ENCODE peak calls at places on chromosomes 6 and 20, in ten cellular contexts. One of them, this sample, is unnamed.

GRCh38 chr6:28136585-28137457 is 4.9 kb upstream of the ZKSCAN8 start:
- DNase-seq in HL-60: peak
- DNase-seq in stomach: peak
- DNase-seq in prostate gland: peak
- DNase-seq in transverse colon: peak
- DNase-seq in H1: peak
- DNase-seq in GM12891: no peak
- DNase-seq in upper lobe of left lung: peak
- DNase-seq in GM12878: peak
- DNase-seq in sigmoid colon: peak
- DNase-seq in this sample: peak

GRCh38 chr20:41567615-41568014 is 50.6 kb downstream of the CHD6 start:
- DNase-seq in HL-60: no peak
- DNase-seq in stomach: no peak
- DNase-seq in prostate gland: no peak
- DNase-seq in transverse colon: no peak
- DNase-seq in H1: no peak
- DNase-seq in GM12891: no peak
- DNase-seq in upper lobe of left lung: no peak
- DNase-seq in GM12878: no peak
- DNase-seq in sigmoid colon: no peak
- DNase-seq in this sample: no peak

GRCh38 chr6:34284563-34285545 is 36.0 kb upstream of the SMIM29 start:
- DNase-seq in HL-60: peak
- DNase-seq in stomach: peak
- DNase-seq in prostate gland: no peak
- DNase-seq in transverse colon: peak
- DNase-seq in H1: no peak
- DNase-seq in GM12891: no peak
- DNase-seq in upper lobe of left lung: no peak
- DNase-seq in GM12878: no peak
- DNase-seq in sigmoid colon: peak
- DNase-seq in this sample: no peak

GRCh38 chr6:166488081-166488685 is 98.3 kb downstream of the RAMACL start:
- DNase-seq in HL-60: peak
- DNase-seq in stomach: peak
- DNase-seq in prostate gland: no peak
- DNase-seq in transverse colon: peak
- DNase-seq in H1: no peak
- DNase-seq in GM12891: peak
- DNase-seq in upper lobe of left lung: no peak
- DNase-seq in GM12878: peak
- DNase-seq in sigmoid colon: peak
- DNase-seq in this sample: peak

GRCh38 chr20:13397300-13397724 is 176.2 kb downstream of the ISM1 start:
- DNase-seq in HL-60: no peak
- DNase-seq in stomach: no peak
- DNase-seq in prostate gland: no peak
- DNase-seq in transverse colon: no peak
- DNase-seq in H1: no peak
- DNase-seq in GM12891: no peak
- DNase-seq in upper lobe of left lung: no peak
- DNase-seq in GM12878: no peak
- DNase-seq in sigmoid colon: no peak
- DNase-seq in this sample: no peak

GRCh38 chr6:125197795-125198269 is 44.3 kb downstream of the TPD52L1 start:
- DNase-seq in HL-60: no peak
- DNase-seq in stomach: peak
- DNase-seq in prostate gland: peak
- DNase-seq in transverse colon: peak
- DNase-seq in H1: no peak
- DNase-seq in GM12891: no peak
- DNase-seq in upper lobe of left lung: no peak
- DNase-seq in GM12878: no peak
- DNase-seq in sigmoid colon: peak
- DNase-seq in this sample: no peak

GRCh38 chr6:56862415-56863175 is 92.3 kb upstream of the BEND6 start:
- DNase-seq in HL-60: no peak
- DNase-seq in stomach: no peak
- DNase-seq in prostate gland: no peak
- DNase-seq in transverse colon: no peak
- DNase-seq in H1: no peak
- DNase-seq in GM12891: no peak
- DNase-seq in upper lobe of left lung: no peak
- DNase-seq in GM12878: no peak
- DNase-seq in sigmoid colon: no peak
- DNase-seq in this sample: no peak

GRCh38 chr6:31528307-31528777 is 420 bp upstream of the MCCD1 start:
- DNase-seq in HL-60: no peak
- DNase-seq in stomach: no peak
- DNase-seq in prostate gland: no peak
- DNase-seq in transverse colon: no peak
- DNase-seq in H1: no peak
- DNase-seq in GM12891: no peak
- DNase-seq in upper lobe of left lung: no peak
- DNase-seq in GM12878: no peak
- DNase-seq in sigmoid colon: no peak
- DNase-seq in this sample: no peak

GRCh38 chr6:56842602-56843475 is 112.1 kb upstream of the BEND6 start:
- DNase-seq in HL-60: peak
- DNase-seq in stomach: no peak
- DNase-seq in prostate gland: no peak
- DNase-seq in transverse colon: peak
- DNase-seq in H1: no peak
- DNase-seq in GM12891: peak
- DNase-seq in upper lobe of left lung: no peak
- DNase-seq in GM12878: no peak
- DNase-seq in sigmoid colon: peak
- DNase-seq in this sample: peak

GRCh38 chr6:169779896-169780295 is 28.5 kb downstream of the ERMARD start:
- DNase-seq in HL-60: no peak
- DNase-seq in stomach: no peak
- DNase-seq in prostate gland: no peak
- DNase-seq in transverse colon: no peak
- DNase-seq in H1: no peak
- DNase-seq in GM12891: no peak
- DNase-seq in upper lobe of left lung: no peak
- DNase-seq in GM12878: no peak
- DNase-seq in sigmoid colon: no peak
- DNase-seq in this sample: no peak

GRCh38 chr6:27176096-27176495 is 71.4 kb upstream of the PRSS16 start:
- DNase-seq in HL-60: peak
- DNase-seq in stomach: no peak
- DNase-seq in prostate gland: no peak
- DNase-seq in transverse colon: no peak
- DNase-seq in H1: no peak
- DNase-seq in GM12891: no peak
- DNase-seq in upper lobe of left lung: no peak
- DNase-seq in GM12878: no peak
- DNase-seq in sigmoid colon: no peak
- DNase-seq in this sample: no peak

GRCh38 chr6:170480045-170480714 is 72.9 kb downstream of the PSMB1 start:
- DNase-seq in HL-60: no peak
- DNase-seq in stomach: peak
- DNase-seq in prostate gland: no peak
- DNase-seq in transverse colon: no peak
- DNase-seq in H1: peak
- DNase-seq in GM12891: no peak
- DNase-seq in upper lobe of left lung: no peak
- DNase-seq in GM12878: no peak
- DNase-seq in sigmoid colon: no peak
- DNase-seq in this sample: no peak

GRCh38 chr6:124002377-124003081 is 198.9 kb downstream of the NKAIN2 start:
- DNase-seq in HL-60: no peak
- DNase-seq in stomach: no peak
- DNase-seq in prostate gland: no peak
- DNase-seq in transverse colon: no peak
- DNase-seq in H1: no peak
- DNase-seq in GM12891: no peak
- DNase-seq in upper lobe of left lung: no peak
- DNase-seq in GM12878: no peak
- DNase-seq in sigmoid colon: no peak
- DNase-seq in this sample: no peak

GRCh38 chr20:54106162-54106561 is 35.8 kb upstream of the BCAS1 start:
- DNase-seq in HL-60: no peak
- DNase-seq in stomach: no peak
- DNase-seq in prostate gland: no peak
- DNase-seq in transverse colon: no peak
- DNase-seq in H1: no peak
- DNase-seq in GM12891: no peak
- DNase-seq in upper lobe of left lung: no peak
- DNase-seq in GM12878: no peak
- DNase-seq in sigmoid colon: no peak
- DNase-seq in this sample: no peak

GRCh38 chr20:48407710-48408109 is 420.1 kb downstream of the PREX1 start:
- DNase-seq in HL-60: no peak
- DNase-seq in stomach: no peak
- DNase-seq in prostate gland: no peak
- DNase-seq in transverse colon: no peak
- DNase-seq in H1: no peak
- DNase-seq in GM12891: no peak
- DNase-seq in upper lobe of left lung: no peak
- DNase-seq in GM12878: no peak
- DNase-seq in sigmoid colon: no peak
- DNase-seq in this sample: no peak

DNA sequence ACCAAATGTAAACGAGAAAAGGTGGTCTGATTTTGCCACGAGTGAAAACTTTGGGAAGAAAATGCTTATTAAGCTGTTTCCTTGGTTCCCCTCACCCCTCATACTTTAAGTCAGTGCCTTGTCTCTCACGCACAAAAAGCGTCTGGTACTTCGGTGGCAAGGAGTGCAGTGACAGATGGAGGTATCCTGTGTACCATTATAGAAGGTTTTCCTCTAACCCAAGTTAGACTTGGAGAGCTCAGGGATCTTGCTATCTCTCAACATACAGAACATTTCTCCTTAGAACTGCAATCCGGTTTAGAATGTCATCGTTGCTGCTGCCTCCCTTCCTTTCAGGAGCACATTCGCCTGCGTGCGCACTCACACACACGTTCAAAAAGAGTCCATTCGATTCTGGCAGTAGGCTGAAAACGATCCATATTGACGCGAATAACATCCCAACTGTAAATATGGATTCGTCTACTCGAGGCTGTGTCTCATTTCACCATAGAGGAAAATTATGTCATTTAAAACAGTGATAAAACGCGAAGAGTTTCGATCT is 1.1 kb upstream of the MARCKS start:
- DNase-seq in HL-60: peak
- DNase-seq in stomach: peak
- DNase-seq in prostate gland: peak
- DNase-seq in transverse colon: peak
- DNase-seq in H1: no peak
- DNase-seq in GM12891: no peak
- DNase-seq in upper lobe of left lung: no peak
- DNase-seq in GM12878: no peak
- DNase-seq in sigmoid colon: no peak
- DNase-seq in this sample: no peak
- TF ChIP-seq POLR2AphosphoS5 in HL-60: no peak
- TF ChIP-seq POLR2AphosphoS5 in stomach: no peak
- TF ChIP-seq POLR2AphosphoS5 in prostate gland: peak
- TF ChIP-seq POLR2AphosphoS5 in transverse colon: peak
- TF ChIP-seq POLR2AphosphoS5 in H1: no peak
- TF ChIP-seq POLR2AphosphoS5 in GM12891: no peak
- TF ChIP-seq POLR2AphosphoS5 in upper lobe of left lung: peak
- TF ChIP-seq POLR2AphosphoS5 in GM12878: peak
- TF ChIP-seq POLR2AphosphoS5 in sigmoid colon: peak
- TF ChIP-seq POLR2AphosphoS5 in this sample: no peak

GRCh38 chr6:52881996-52882841 is 27.3 kb downstream of the GSTA3 start:
- DNase-seq in HL-60: peak
- DNase-seq in stomach: peak
- DNase-seq in prostate gland: peak
- DNase-seq in transverse colon: peak
- DNase-seq in H1: no peak
- DNase-seq in GM12891: peak
- DNase-seq in upper lobe of left lung: no peak
- DNase-seq in GM12878: peak
- DNase-seq in sigmoid colon: peak
- DNase-seq in this sample: peak
- TF ChIP-seq POLR2AphosphoS5 in HL-60: no peak
- TF ChIP-seq POLR2AphosphoS5 in stomach: peak
- TF ChIP-seq POLR2AphosphoS5 in prostate gland: peak
- TF ChIP-seq POLR2AphosphoS5 in transverse colon: no peak
- TF ChIP-seq POLR2AphosphoS5 in H1: no peak
- TF ChIP-seq POLR2AphosphoS5 in GM12891: no peak
- TF ChIP-seq POLR2AphosphoS5 in upper lobe of left lung: no peak
- TF ChIP-seq POLR2AphosphoS5 in GM12878: no peak
- TF ChIP-seq POLR2AphosphoS5 in sigmoid colon: no peak
- TF ChIP-seq POLR2AphosphoS5 in this sample: no peak

GRCh38 chr6:81894286-81894685 is 141.8 kb upstream of the TENT5A start:
- DNase-seq in HL-60: no peak
- DNase-seq in stomach: no peak
- DNase-seq in prostate gland: no peak
- DNase-seq in transverse colon: no peak
- DNase-seq in H1: no peak
- DNase-seq in GM12891: no peak
- DNase-seq in upper lobe of left lung: no peak
- DNase-seq in GM12878: no peak
- DNase-seq in sigmoid colon: no peak
- DNase-seq in this sample: no peak
- TF ChIP-seq POLR2AphosphoS5 in HL-60: no peak
- TF ChIP-seq POLR2AphosphoS5 in stomach: no peak
- TF ChIP-seq POLR2AphosphoS5 in prostate gland: no peak
- TF ChIP-seq POLR2AphosphoS5 in transverse colon: no peak
- TF ChIP-seq POLR2AphosphoS5 in H1: no peak
- TF ChIP-seq POLR2AphosphoS5 in GM12891: no peak
- TF ChIP-seq POLR2AphosphoS5 in upper lobe of left lung: no peak
- TF ChIP-seq POLR2AphosphoS5 in GM12878: no peak
- TF ChIP-seq POLR2AphosphoS5 in sigmoid colon: no peak
- TF ChIP-seq POLR2AphosphoS5 in this sample: no peak

GRCh38 chr20:52035498-52035897 is 156.1 kb downstream of the ZFP64 start:
- DNase-seq in HL-60: no peak
- DNase-seq in stomach: no peak
- DNase-seq in prostate gland: no peak
- DNase-seq in transverse colon: no peak
- DNase-seq in H1: no peak
- DNase-seq in GM12891: no peak
- DNase-seq in upper lobe of left lung: no peak
- DNase-seq in GM12878: no peak
- DNase-seq in sigmoid colon: no peak
- DNase-seq in this sample: no peak

GRCh38 chr20:52035977-52036376 is 155.6 kb downstream of the ZFP64 start:
- DNase-seq in HL-60: no peak
- DNase-seq in stomach: peak
- DNase-seq in prostate gland: peak
- DNase-seq in transverse colon: no peak
- DNase-seq in H1: no peak
- DNase-seq in GM12891: no peak
- DNase-seq in upper lobe of left lung: no peak
- DNase-seq in GM12878: no peak
- DNase-seq in sigmoid colon: no peak
- DNase-seq in this sample: no peak

GRCh38 chr20:52031206-52031573 is 160.4 kb downstream of the ZFP64 start:
- DNase-seq in HL-60: no peak
- DNase-seq in stomach: no peak
- DNase-seq in prostate gland: no peak
- DNase-seq in transverse colon: no peak
- DNase-seq in H1: no peak
- DNase-seq in GM12891: no peak
- DNase-seq in upper lobe of left lung: no peak
- DNase-seq in GM12878: no peak
- DNase-seq in sigmoid colon: no peak
- DNase-seq in this sample: no peak

GRCh38 chr20:52033313-52033712 is 158.3 kb downstream of the ZFP64 start:
- DNase-seq in HL-60: no peak
- DNase-seq in stomach: no peak
- DNase-seq in prostate gland: no peak
- DNase-seq in transverse colon: no peak
- DNase-seq in H1: no peak
- DNase-seq in GM12891: no peak
- DNase-seq in upper lobe of left lung: no peak
- DNase-seq in GM12878: no peak
- DNase-seq in sigmoid colon: no peak
- DNase-seq in this sample: no peak

GRCh38 chr20:52031574-52032303 is 159.8 kb downstream of the ZFP64 start:
- DNase-seq in HL-60: no peak
- DNase-seq in stomach: no peak
- DNase-seq in prostate gland: no peak
- DNase-seq in transverse colon: peak
- DNase-seq in H1: no peak
- DNase-seq in GM12891: no peak
- DNase-seq in upper lobe of left lung: no peak
- DNase-seq in GM12878: no peak
- DNase-seq in sigmoid colon: no peak
- DNase-seq in this sample: no peak
- TF ChIP-seq POLR2AphosphoS5 in HL-60: no peak
- TF ChIP-seq POLR2AphosphoS5 in stomach: no peak
- TF ChIP-seq POLR2AphosphoS5 in prostate gland: no peak
- TF ChIP-seq POLR2AphosphoS5 in transverse colon: no peak
- TF ChIP-seq POLR2AphosphoS5 in H1: no peak
- TF ChIP-seq POLR2AphosphoS5 in GM12891: no peak
- TF ChIP-seq POLR2AphosphoS5 in upper lobe of left lung: no peak
- TF ChIP-seq POLR2AphosphoS5 in GM12878: no peak
- TF ChIP-seq POLR2AphosphoS5 in sigmoid colon: no peak
- TF ChIP-seq POLR2AphosphoS5 in this sample: no peak